ENCODE peak calls at places on chromosomes 4 and X, in nine cellular contexts. One of them, this sample, is unnamed.

GRCh38 chr4:141810702-141811365 is 174.5 kb downstream of the IL15 start:
- DNase-seq in heart right ventricle: no peak
- DNase-seq in pancreas: no peak
- DNase-seq in Panc1: no peak
- DNase-seq in mesendoderm: no peak
- DNase-seq in CD8-positive, alpha-beta T cell: no peak
- DNase-seq in astrocyte: peak
- DNase-seq in CD4-positive, CD25-positive, alpha-beta regulatory T cell: no peak
- DNase-seq in A549: no peak
- DNase-seq in this sample: no peak

GRCh38 chr4:95541889-95542607 is 6.7 kb downstream of the UNC5C start:
- DNase-seq in astrocyte: no peak
- DNase-seq in CD8-positive, alpha-beta T cell: no peak
- DNase-seq in Panc1: no peak
- DNase-seq in CD4-positive, CD25-positive, alpha-beta regulatory T cell: no peak
- DNase-seq in pancreas: no peak
- DNase-seq in mesendoderm: no peak
- DNase-seq in A549: no peak
- DNase-seq in heart right ventricle: no peak
- DNase-seq in this sample: no peak

GRCh38 chrX:68355629-68355920 is 77.7 kb downstream of the OPHN1 start:
- DNase-seq in astrocyte: no peak
- DNase-seq in Panc1: no peak
- DNase-seq in CD4-positive, CD25-positive, alpha-beta regulatory T cell: no peak
- DNase-seq in CD8-positive, alpha-beta T cell: no peak
- DNase-seq in A549: no peak
- DNase-seq in mesendoderm: no peak
- DNase-seq in pancreas: no peak
- DNase-seq in heart right ventricle: no peak
- DNase-seq in this sample: no peak

GRCh38 chrX:1488141-1488540 is 35.4 kb upstream of the ASMTL start:
- DNase-seq in CD4-positive, CD25-positive, alpha-beta regulatory T cell: no peak
- DNase-seq in CD8-positive, alpha-beta T cell: no peak
- DNase-seq in mesendoderm: no peak
- DNase-seq in Panc1: no peak
- DNase-seq in heart right ventricle: no peak
- DNase-seq in A549: no peak
- DNase-seq in pancreas: no peak
- DNase-seq in astrocyte: no peak
- DNase-seq in this sample: no peak

GRCh38 chr4:140330311-140330900 is 43.0 kb upstream of the SCOC start:
- DNase-seq in heart right ventricle: no peak
- DNase-seq in astrocyte: no peak
- DNase-seq in CD4-positive, CD25-positive, alpha-beta regulatory T cell: no peak
- DNase-seq in pancreas: no peak
- DNase-seq in CD8-positive, alpha-beta T cell: no peak
- DNase-seq in mesendoderm: peak
- DNase-seq in Panc1: no peak
- DNase-seq in A549: peak
- DNase-seq in this sample: no peak

GRCh38 chrX:105375816-105376215 is 155.3 kb upstream of the TEX13A start:
- DNase-seq in CD8-positive, alpha-beta T cell: no peak
- DNase-seq in heart right ventricle: no peak
- DNase-seq in A549: no peak
- DNase-seq in pancreas: no peak
- DNase-seq in mesendoderm: no peak
- DNase-seq in Panc1: no peak
- DNase-seq in astrocyte: peak
- DNase-seq in CD4-positive, CD25-positive, alpha-beta regulatory T cell: no peak
- DNase-seq in this sample: no peak

GRCh38 chr4:84573335-84573734 is 9.6 kb upstream of the CDS1 start:
- DNase-seq in mesendoderm: no peak
- DNase-seq in A549: no peak
- DNase-seq in heart right ventricle: no peak
- DNase-seq in astrocyte: no peak
- DNase-seq in Panc1: no peak
- DNase-seq in pancreas: no peak
- DNase-seq in CD4-positive, CD25-positive, alpha-beta regulatory T cell: no peak
- DNase-seq in CD8-positive, alpha-beta T cell: no peak
- DNase-seq in this sample: no peak

GRCh38 chr4:152138451-152138850 is 377.6 kb upstream of the GATB start:
- DNase-seq in heart right ventricle: no peak
- DNase-seq in A549: no peak
- DNase-seq in CD8-positive, alpha-beta T cell: peak
- DNase-seq in CD4-positive, CD25-positive, alpha-beta regulatory T cell: no peak
- DNase-seq in mesendoderm: no peak
- DNase-seq in astrocyte: no peak
- DNase-seq in Panc1: no peak
- DNase-seq in pancreas: no peak
- DNase-seq in this sample: peak

GRCh38 chrX:124736553-124737240 is 390.3 kb downstream of the SH2D1A start:
- DNase-seq in CD8-positive, alpha-beta T cell: peak
- DNase-seq in heart right ventricle: no peak
- DNase-seq in A549: no peak
- DNase-seq in astrocyte: no peak
- DNase-seq in pancreas: no peak
- DNase-seq in Panc1: no peak
- DNase-seq in CD4-positive, CD25-positive, alpha-beta regulatory T cell: peak
- DNase-seq in mesendoderm: peak
- DNase-seq in this sample: peak

GRCh38 chr4:1279253-1279652 is 10.4 kb upstream of the MAEA start:
- DNase-seq in Panc1: no peak
- DNase-seq in CD4-positive, CD25-positive, alpha-beta regulatory T cell: no peak
- DNase-seq in mesendoderm: no peak
- DNase-seq in pancreas: no peak
- DNase-seq in A549: no peak
- DNase-seq in heart right ventricle: no peak
- DNase-seq in astrocyte: no peak
- DNase-seq in CD8-positive, alpha-beta T cell: no peak
- DNase-seq in this sample: no peak

GRCh38 chrX:69101655-69102251 is 63.5 kb downstream of the PJA1 start:
- DNase-seq in heart right ventricle: no peak
- DNase-seq in pancreas: no peak
- DNase-seq in astrocyte: no peak
- DNase-seq in CD8-positive, alpha-beta T cell: no peak
- DNase-seq in Panc1: no peak
- DNase-seq in mesendoderm: no peak
- DNase-seq in CD4-positive, CD25-positive, alpha-beta regulatory T cell: no peak
- DNase-seq in A549: no peak
- DNase-seq in this sample: no peak

GRCh38 chr4:98686046-98686385 is 27.6 kb upstream of the TSPAN5 start:
- DNase-seq in mesendoderm: no peak
- DNase-seq in CD4-positive, CD25-positive, alpha-beta regulatory T cell: no peak
- DNase-seq in pancreas: no peak
- DNase-seq in Panc1: no peak
- DNase-seq in A549: no peak
- DNase-seq in heart right ventricle: no peak
- DNase-seq in CD8-positive, alpha-beta T cell: no peak
- DNase-seq in astrocyte: no peak
- DNase-seq in this sample: no peak

GRCh38 chrX:123475068-123475724 is 257.7 kb downstream of the THOC2 start:
- DNase-seq in Panc1: no peak
- DNase-seq in A549: no peak
- DNase-seq in CD8-positive, alpha-beta T cell: no peak
- DNase-seq in mesendoderm: peak
- DNase-seq in CD4-positive, CD25-positive, alpha-beta regulatory T cell: no peak
- DNase-seq in heart right ventricle: no peak
- DNase-seq in pancreas: no peak
- DNase-seq in astrocyte: peak
- DNase-seq in this sample: no peak

GRCh38 chr4:8599657-8600056 is 7.1 kb downstream of the CPZ start:
- DNase-seq in A549: no peak
- DNase-seq in CD8-positive, alpha-beta T cell: no peak
- DNase-seq in CD4-positive, CD25-positive, alpha-beta regulatory T cell: no peak
- DNase-seq in Panc1: no peak
- DNase-seq in mesendoderm: no peak
- DNase-seq in pancreas: peak
- DNase-seq in astrocyte: peak
- DNase-seq in heart right ventricle: no peak
- DNase-seq in this sample: no peak

GRCh38 chr4:125314676-125315570 is at the start of gene FAT4:
- DNase-seq in A549: peak
- DNase-seq in CD4-positive, CD25-positive, alpha-beta regulatory T cell: no peak
- DNase-seq in astrocyte: peak
- DNase-seq in mesendoderm: peak
- DNase-seq in CD8-positive, alpha-beta T cell: peak
- DNase-seq in pancreas: peak
- DNase-seq in heart right ventricle: peak
- DNase-seq in Panc1: no peak
- DNase-seq in this sample: no peak

GRCh38 chr4:125316391-125316780 is 1.6 kb downstream of the FAT4 start:
- DNase-seq in Panc1: no peak
- DNase-seq in pancreas: no peak
- DNase-seq in CD4-positive, CD25-positive, alpha-beta regulatory T cell: no peak
- DNase-seq in mesendoderm: no peak
- DNase-seq in heart right ventricle: peak
- DNase-seq in CD8-positive, alpha-beta T cell: no peak
- DNase-seq in A549: peak
- DNase-seq in astrocyte: no peak
- DNase-seq in this sample: no peak

GRCh38 chr4:125313989-125314602 is 659 bp upstream of the FAT4 start:
- DNase-seq in A549: no peak
- DNase-seq in mesendoderm: peak
- DNase-seq in astrocyte: no peak
- DNase-seq in Panc1: no peak
- DNase-seq in CD8-positive, alpha-beta T cell: no peak
- DNase-seq in CD4-positive, CD25-positive, alpha-beta regulatory T cell: no peak
- DNase-seq in pancreas: no peak
- DNase-seq in heart right ventricle: no peak
- DNase-seq in this sample: no peak

GRCh38 chr4:125316781-125317525 is 2.2 kb downstream of the FAT4 start:
- DNase-seq in CD8-positive, alpha-beta T cell: no peak
- DNase-seq in pancreas: peak
- DNase-seq in Panc1: no peak
- DNase-seq in astrocyte: peak
- DNase-seq in mesendoderm: peak
- DNase-seq in heart right ventricle: peak
- DNase-seq in A549: peak
- DNase-seq in CD4-positive, CD25-positive, alpha-beta regulatory T cell: no peak
- DNase-seq in this sample: no peak

GRCh38 chr4:125315571-125316390 is 1.0 kb downstream of the FAT4 start:
- DNase-seq in CD4-positive, CD25-positive, alpha-beta regulatory T cell: no peak
- DNase-seq in pancreas: peak
- DNase-seq in A549: peak
- DNase-seq in mesendoderm: peak
- DNase-seq in CD8-positive, alpha-beta T cell: no peak
- DNase-seq in heart right ventricle: peak
- DNase-seq in astrocyte: peak
- DNase-seq in Panc1: no peak
- DNase-seq in this sample: no peak
- H3K27ac ChIP-seq in CD4-positive, CD25-positive, alpha-beta regulatory T cell: no peak
- H3K27ac ChIP-seq in pancreas: peak
- H3K27ac ChIP-seq in A549: peak
- H3K27ac ChIP-seq in mesendoderm: no peak
- H3K27ac ChIP-seq in CD8-positive, alpha-beta T cell: no peak
- H3K27ac ChIP-seq in heart right ventricle: peak
- H3K27ac ChIP-seq in astrocyte: peak
- H3K27ac ChIP-seq in Panc1: peak
- H3K27ac ChIP-seq in this sample: no peak

DNA sequence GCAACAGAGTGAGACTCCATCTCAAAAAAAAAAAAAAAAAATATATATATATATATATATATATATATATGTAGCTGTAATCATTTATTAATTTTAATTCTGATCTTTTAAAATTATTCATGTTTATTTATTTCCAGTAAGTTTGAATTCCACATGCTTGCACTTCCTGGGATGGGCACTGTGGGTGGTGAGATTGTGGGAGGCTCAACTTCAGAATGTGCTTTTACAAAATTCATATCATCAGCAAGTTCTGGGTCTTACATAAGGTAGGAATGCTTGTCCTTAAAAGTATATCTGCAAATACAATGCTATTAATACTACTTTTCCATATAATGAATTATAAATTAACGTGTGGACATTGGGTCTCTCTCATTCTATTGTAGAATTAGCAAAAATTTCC is 156.5 kb downstream of the EMCN start:
- DNase-seq in mesendoderm: no peak
- DNase-seq in CD8-positive, alpha-beta T cell: no peak
- DNase-seq in astrocyte: no peak
- DNase-seq in A549: no peak
- DNase-seq in pancreas: no peak
- DNase-seq in Panc1: no peak
- DNase-seq in heart right ventricle: no peak
- DNase-seq in CD4-positive, CD25-positive, alpha-beta regulatory T cell: no peak
- DNase-seq in this sample: no peak
- H3K27ac ChIP-seq in mesendoderm: no peak
- H3K27ac ChIP-seq in CD8-positive, alpha-beta T cell: no peak
- H3K27ac ChIP-seq in astrocyte: no peak
- H3K27ac ChIP-seq in A549: no peak
- H3K27ac ChIP-seq in pancreas: no peak
- H3K27ac ChIP-seq in Panc1: no peak
- H3K27ac ChIP-seq in heart right ventricle: no peak
- H3K27ac ChIP-seq in CD4-positive, CD25-positive, alpha-beta regulatory T cell: no peak
- H3K27ac ChIP-seq in this sample: no peak

GRCh38 chr4:105600256-105600655 is 47.8 kb downstream of the ARHGEF38 start:
- DNase-seq in Panc1: no peak
- DNase-seq in CD8-positive, alpha-beta T cell: no peak
- DNase-seq in A549: no peak
- DNase-seq in astrocyte: no peak
- DNase-seq in heart right ventricle: no peak
- DNase-seq in mesendoderm: no peak
- DNase-seq in CD4-positive, CD25-positive, alpha-beta regulatory T cell: no peak
- DNase-seq in pancreas: no peak
- DNase-seq in this sample: no peak

GRCh38 chr4:105600951-105601350 is 48.5 kb downstream of the ARHGEF38 start:
- DNase-seq in A549: no peak
- DNase-seq in pancreas: no peak
- DNase-seq in CD8-positive, alpha-beta T cell: no peak
- DNase-seq in mesendoderm: no peak
- DNase-seq in CD4-positive, CD25-positive, alpha-beta regulatory T cell: no peak
- DNase-seq in heart right ventricle: no peak
- DNase-seq in astrocyte: no peak
- DNase-seq in Panc1: no peak
- DNase-seq in this sample: no peak

GRCh38 chr4:105603158-105603557 is 50.7 kb downstream of the ARHGEF38 start:
- DNase-seq in pancreas: no peak
- DNase-seq in mesendoderm: no peak
- DNase-seq in A549: no peak
- DNase-seq in astrocyte: no peak
- DNase-seq in CD4-positive, CD25-positive, alpha-beta regulatory T cell: no peak
- DNase-seq in heart right ventricle: no peak
- DNase-seq in Panc1: no peak
- DNase-seq in CD8-positive, alpha-beta T cell: no peak
- DNase-seq in this sample: no peak

GRCh38 chr4:105599475-105599874 is 47.1 kb downstream of the ARHGEF38 start:
- DNase-seq in astrocyte: no peak
- DNase-seq in Panc1: no peak
- DNase-seq in heart right ventricle: no peak
- DNase-seq in pancreas: no peak
- DNase-seq in A549: no peak
- DNase-seq in CD8-positive, alpha-beta T cell: no peak
- DNase-seq in mesendoderm: no peak
- DNase-seq in CD4-positive, CD25-positive, alpha-beta regulatory T cell: no peak
- DNase-seq in this sample: no peak

GRCh38 chr4:105601406-105601805 is 49.0 kb downstream of the ARHGEF38 start:
- DNase-seq in Panc1: no peak
- DNase-seq in mesendoderm: no peak
- DNase-seq in pancreas: no peak
- DNase-seq in A549: no peak
- DNase-seq in CD8-positive, alpha-beta T cell: no peak
- DNase-seq in astrocyte: no peak
- DNase-seq in CD4-positive, CD25-positive, alpha-beta regulatory T cell: no peak
- DNase-seq in heart right ventricle: no peak
- DNase-seq in this sample: no peak
- H3K27ac ChIP-seq in Panc1: no peak
- H3K27ac ChIP-seq in mesendoderm: no peak
- H3K27ac ChIP-seq in pancreas: no peak
- H3K27ac ChIP-seq in A549: no peak
- H3K27ac ChIP-seq in CD8-positive, alpha-beta T cell: no peak
- H3K27ac ChIP-seq in astrocyte: no peak
- H3K27ac ChIP-seq in CD4-positive, CD25-positive, alpha-beta regulatory T cell: no peak
- H3K27ac ChIP-seq in heart right ventricle: no peak
- H3K27ac ChIP-seq in this sample: no peak

GRCh38 chr4:145130788-145131398 is 32.8 kb downstream of the ABCE1 start:
- DNase-seq in CD4-positive, CD25-positive, alpha-beta regulatory T cell: no peak
- DNase-seq in A549: no peak
- DNase-seq in mesendoderm: no peak
- DNase-seq in CD8-positive, alpha-beta T cell: no peak
- DNase-seq in heart right ventricle: no peak
- DNase-seq in astrocyte: peak
- DNase-seq in pancreas: no peak
- DNase-seq in Panc1: no peak
- DNase-seq in this sample: no peak
- H3K27ac ChIP-seq in CD4-positive, CD25-positive, alpha-beta regulatory T cell: no peak
- H3K27ac ChIP-seq in A549: no peak
- H3K27ac ChIP-seq in mesendoderm: no peak
- H3K27ac ChIP-seq in CD8-positive, alpha-beta T cell: no peak
- H3K27ac ChIP-seq in heart right ventricle: no peak
- H3K27ac ChIP-seq in astrocyte: peak
- H3K27ac ChIP-seq in pancreas: no peak
- H3K27ac ChIP-seq in Panc1: no peak
- H3K27ac ChIP-seq in this sample: no peak